ENCODE peak calls at places on chromosome 11, in seven cellular contexts. D is fibroblast of lung; L is stimulated activated CD8-positive, alpha-beta memory T cell treated with anti-CD3 and anti-CD28 coated beads, Interleukin-12 subunit alpha, Interleukin-12 subunit beta, amount 100 ng/mL, for 4 hours; H is activated T-cell treated with anti-CD3 and anti-CD28 coated beads for 1 hour; S is HFF-Myc; Z is KBM-7; Y is SHP77. A is an unnamed sample.
A peak's percentile ranks its signal among the peaks of the same experiment; 100 is the strongest.

GRCh38 chr11:78385205-78385604 is 32.4 kb downstream of the GAB2 start:
- DNase-seq in D (no peak), L (no peak), H (no peak), S (no peak), Z (no peak), Y (no peak), A (no peak)

GRCh38 chr11:19359425-19360000 is 118.8 kb upstream of the E2F8 start:
- DNase-seq in D (peak; percentile 48), L (no peak), H (no peak), S (no peak), Z (no peak), Y (no peak), A (no peak)

GRCh38 chr11:3137486-3138177 is 27.5 kb downstream of the OSBPL5 start:
- DNase-seq in D (no peak), L (no peak), H (no peak), S (no peak), Z (no peak), Y (no peak), A (peak; percentile 22)

GRCh38 chr11:10413268-10413667 is 41.8 kb upstream of the AMPD3 start:
- DNase-seq in D (no peak), L (no peak), H (peak; percentile 21), S (no peak), Z (peak; percentile 75), Y (peak; percentile 9), A (no peak)

GRCh38 chr11:109309153-109309552 is 112.8 kb upstream of the C11orf87 start:
- DNase-seq in D (peak; percentile 73), L (no peak), H (no peak), S (no peak), Z (no peak), Y (peak; percentile 80), A (no peak)

GRCh38 chr11:91394718-91395414 is 829.8 kb upstream of the FAT3 start:
- DNase-seq in D (no peak), L (no peak), H (no peak), S (no peak), Z (no peak), Y (peak; percentile 33), A (no peak)

GRCh38 chr11:62295504-62295903 is 3.4 kb downstream of the SCGB1D4 start:
- DNase-seq in D (peak; percentile 32), L (no peak), H (no peak), S (no peak), Z (peak; percentile 18), Y (no peak), A (peak; percentile 83)

GRCh38 chr11:93623179-93623578 is 38.3 kb upstream of the CEP295 start:
- DNase-seq in D (no peak), L (no peak), H (no peak), S (no peak), Z (no peak), Y (no peak), A (peak; percentile 87)

GRCh38 chr11:76524919-76525318 is 80.1 kb downstream of the EMSY start:
- DNase-seq in D (peak; percentile 70), L (no peak), H (no peak), S (peak; percentile 30), Z (no peak), Y (peak; percentile 39), A (no peak)

GRCh38 chr11:17550455-17551346 is 3.6 kb downstream of the OTOG start:
- DNase-seq in D (no peak), L (no peak), H (no peak), S (no peak), Z (peak; percentile 14), Y (no peak), A (no peak)

GRCh38 chr11:29317669-29318068 is 699.2 kb downstream of the KCNA4 start:
- DNase-seq in D (peak; percentile 80), L (no peak), H (no peak), S (no peak), Z (no peak), Y (no peak), A (no peak)

GRCh38 chr11:128421577-128421976 is 165.8 kb downstream of the ETS1 start:
- DNase-seq in D (peak; percentile 88), L (no peak), H (no peak), S (no peak), Z (no peak), Y (no peak), A (no peak)

GRCh38 chr11:93116641-93117577 is 80.9 kb downstream of the SLC36A4 start:
- DNase-seq in D (peak; percentile 19), L (no peak), H (no peak), S (no peak), Z (no peak), Y (no peak), A (peak; percentile 88)

GRCh38 chr11:80898910-80899309 is 1458.1 kb upstream of the TENM4 start:
- DNase-seq in D (no peak), L (no peak), H (no peak), S (no peak), Z (peak; percentile 9), Y (no peak), A (no peak)

GRCh38 chr11:842370-843002 is at the start of the genes POLR2L and TSPAN4:
- DNase-seq in D (peak; percentile 88), L (peak; percentile 80), H (peak; percentile 89), S (peak; percentile 62), Z (peak; percentile 83), Y (peak; percentile 64), A (peak; percentile 96)

GRCh38 chr11:65419460-65419772 is 3.2 kb upstream of the NEAT1 start:
- DNase-seq in D (no peak), L (no peak), H (no peak), S (no peak), Z (no peak), Y (no peak), A (no peak)

GRCh38 chr11:47087801-47088200 is 88.9 kb downstream of the ARFGAP2 start:
- DNase-seq in D (no peak), L (no peak), H (no peak), S (no peak), Z (peak; percentile 65), Y (no peak), A (no peak)

GRCh38 chr11:22471405-22471804 is 133.2 kb downstream of the SLC17A6 start:
- DNase-seq in D (no peak), L (no peak), H (no peak), S (no peak), Z (no peak), Y (no peak), A (no peak)

GRCh38 chr11:10318527-10318802 is 13.6 kb downstream of the ADM start:
- DNase-seq in D (no peak), L (no peak), H (no peak), S (no peak), Z (no peak), Y (peak; percentile 61), A (peak; percentile 54)

GRCh38 chr11:84532364-84532763 is 1094.8 kb downstream of the DLG2 start:
- DNase-seq in D (no peak), L (no peak), H (no peak), S (no peak), Z (no peak), Y (no peak), A (no peak)